ENCODE peak calls at places on chromosomes 2 and 18, in seven cellular contexts. C is astrocyte of the hippocampus, T is endothelial cell of umbilical vein, B is ACHN, W is AG09309, U is HT1080, S is HT-29. P is an unnamed sample.

GRCh38 chr18:34510926-34511325 is 199.2 kb upstream of the DTNA start:
- DNase-seq in C (no peak), T (no peak), B (no peak), W (no peak), U (no peak), S (no peak), P (no peak)

GRCh38 chr2:101188683-101189405 is 37.7 kb upstream of the TBC1D8 start:
- DNase-seq in C (peak), T (peak), B (peak), W (no peak), U (peak), S (peak), P (peak)

GRCh38 chr2:133642831-133643230 is 74.6 kb upstream of the NCKAP5 start:
- DNase-seq in C (no peak), T (no peak), B (no peak), W (no peak), U (no peak), S (no peak), P (no peak)

GRCh38 chr2:187050409-187050998 is 201.5 kb upstream of the ZSWIM2 start:
- DNase-seq in C (no peak), T (no peak), B (no peak), W (no peak), U (peak), S (no peak), P (no peak)

GRCh38 chr2:241968417-241968816 is 98.9 kb downstream of the RTP5 start:
- DNase-seq in C (no peak), T (no peak), B (no peak), W (no peak), U (no peak), S (no peak), P (no peak)

GRCh38 chr18:40159141-40160017 is 1795.7 kb upstream of the PIK3C3 start:
- DNase-seq in C (peak), T (peak), B (peak), W (no peak), U (peak), S (peak), P (no peak)

GRCh38 chr2:77487074-77487803 is 34.9 kb downstream of the LRRTM4 start:
- DNase-seq in C (no peak), T (no peak), B (no peak), W (no peak), U (no peak), S (no peak), P (no peak)

GRCh38 chr2:110973275-110973674 is 147.4 kb upstream of the BCL2L11 start:
- DNase-seq in C (no peak), T (no peak), B (no peak), W (no peak), U (no peak), S (no peak), P (no peak)

GRCh38 chr18:58694720-58695468 is 23.6 kb downstream of the MALT1 start:
- DNase-seq in C (no peak), T (no peak), B (no peak), W (no peak), U (no peak), S (no peak), P (peak)

GRCh38 chr2:626491-627339 is 50.5 kb downstream of the TMEM18 start:
- DNase-seq in C (no peak), T (no peak), B (no peak), W (no peak), U (no peak), S (no peak), P (peak)

GRCh38 chr2:196234672-196235071 is 63.3 kb upstream of the STK17B start:
- DNase-seq in C (peak), T (no peak), B (no peak), W (peak), U (peak), S (no peak), P (no peak)

GRCh38 chr2:88003074-88003755 is 13.1 kb downstream of the RNU2-63P start:
- DNase-seq in C (peak), T (no peak), B (no peak), W (no peak), U (no peak), S (no peak), P (peak)

GRCh38 chr2:42810971-42811865 is 18.8 kb upstream of the HAAO start:
- DNase-seq in C (peak), T (peak), B (peak), W (no peak), U (no peak), S (no peak), P (peak)

GRCh38 chr18:40006553-40007073 is 1948.4 kb upstream of the PIK3C3 start:
- DNase-seq in C (no peak), T (no peak), B (no peak), W (no peak), U (peak), S (no peak), P (peak)

GRCh38 chr2:235511187-235511661 is 17.4 kb downstream of the AGAP1 start:
- DNase-seq in C (peak), T (peak), B (peak), W (peak), U (peak), S (peak), P (peak)

GRCh38 chr18:21575656-21576055 is 24.8 kb downstream of the ESCO1 start:
- DNase-seq in C (no peak), T (peak), B (no peak), W (no peak), U (no peak), S (no peak), P (no peak)

GRCh38 chr2:20507166-20507692 is 60.4 kb downstream of the RHOB start:
- DNase-seq in C (peak), T (no peak), B (no peak), W (no peak), U (peak), S (no peak), P (no peak)

GRCh38 chr18:22169011-22169888 is at the start of gene GATA6:
- DNase-seq in C (peak), T (peak), B (peak), W (peak), U (peak), S (peak), P (peak)

GRCh38 chr2:188046437-188046836 is 245.2 kb upstream of the GULP1 start:
- DNase-seq in C (no peak), T (peak), B (no peak), W (no peak), U (no peak), S (no peak), P (no peak)

P was measured in endodermal cell.